ENCODE peak calls at places on chromosome 1, in four cellular contexts. One of them, this sample, is unnamed.

GRCh38 chr1:244322791-244323521 is 128.8 kb downstream of the ADSS2 start:
- DNase-seq in mesendoderm: peak
- DNase-seq in IMR-90: peak
- DNase-seq in H1: no peak
- DNase-seq in this sample: peak

GRCh38 chr1:200090252-200091159 is 63.0 kb downstream of the NR5A2 start:
- DNase-seq in mesendoderm: peak
- DNase-seq in H1: no peak
- DNase-seq in IMR-90: peak
- DNase-seq in this sample: peak

GRCh38 chr1:197327776-197328364 is 59.8 kb downstream of the CRB1 start:
- DNase-seq in IMR-90: peak
- DNase-seq in mesendoderm: no peak
- DNase-seq in H1: no peak
- DNase-seq in this sample: no peak

GRCh38 chr1:213385806-213386324 is 334.8 kb downstream of the RPS6KC1 start:
- DNase-seq in H1: no peak
- DNase-seq in mesendoderm: no peak
- DNase-seq in IMR-90: no peak
- DNase-seq in this sample: no peak

GRCh38 chr1:54465351-54465811 is 59.2 kb upstream of the SSBP3 start:
- DNase-seq in mesendoderm: no peak
- DNase-seq in H1: no peak
- DNase-seq in IMR-90: no peak
- DNase-seq in this sample: no peak

GRCh38 chr1:222910699-222911098 is 95.9 kb downstream of the DISP1 start:
- DNase-seq in H1: no peak
- DNase-seq in mesendoderm: no peak
- DNase-seq in IMR-90: peak
- DNase-seq in this sample: no peak

GRCh38 chr1:20184481-20184900 is 1.4 kb upstream of the UBXN10 start:
- DNase-seq in IMR-90: no peak
- DNase-seq in mesendoderm: peak
- DNase-seq in H1: no peak
- DNase-seq in this sample: no peak

GRCh38 chr1:156898151-156898550 is 4.6 kb downstream of the PEAR1 start:
- DNase-seq in mesendoderm: no peak
- DNase-seq in IMR-90: peak
- DNase-seq in H1: no peak
- DNase-seq in this sample: no peak

GRCh38 chr1:55612988-55613387 is 397.8 kb upstream of the USP24 start:
- DNase-seq in H1: no peak
- DNase-seq in mesendoderm: no peak
- DNase-seq in IMR-90: no peak
- DNase-seq in this sample: no peak

GRCh38 chr1:56715161-56715560 is 70.0 kb downstream of the PRKAA2 start:
- DNase-seq in mesendoderm: no peak
- DNase-seq in H1: no peak
- DNase-seq in IMR-90: peak
- DNase-seq in this sample: no peak

GRCh38 chr1:46556822-46557221 is 5.4 kb upstream of the KNCN start:
- DNase-seq in mesendoderm: no peak
- DNase-seq in IMR-90: peak
- DNase-seq in H1: no peak
- DNase-seq in this sample: no peak

GRCh38 chr1:41655632-41656031 is 171.1 kb upstream of the EDN2 start:
- DNase-seq in H1: no peak
- DNase-seq in IMR-90: no peak
- DNase-seq in mesendoderm: no peak
- DNase-seq in this sample: no peak

GRCh38 chr1:83761084-83761760 is 237.7 kb downstream of the TTLL7 start:
- DNase-seq in mesendoderm: no peak
- DNase-seq in IMR-90: no peak
- DNase-seq in H1: no peak
- DNase-seq in this sample: no peak

GRCh38 chr1:68145418-68146126 is 86.8 kb downstream of the WLS start:
- DNase-seq in mesendoderm: no peak
- DNase-seq in H1: no peak
- DNase-seq in IMR-90: no peak
- DNase-seq in this sample: no peak

GRCh38 chr1:169538998-169539871 is 47.0 kb downstream of the F5 start:
- DNase-seq in mesendoderm: no peak
- DNase-seq in IMR-90: peak
- DNase-seq in H1: no peak
- DNase-seq in this sample: no peak

GRCh38 chr1:114091711-114092110 is 62.0 kb downstream of the SYT6 start:
- DNase-seq in IMR-90: no peak
- DNase-seq in mesendoderm: no peak
- DNase-seq in H1: no peak
- DNase-seq in this sample: no peak

GRCh38 chr1:160083968-160084770 is 2.8 kb downstream of the KCNJ9 start:
- DNase-seq in mesendoderm: peak
- DNase-seq in IMR-90: no peak
- DNase-seq in H1: no peak
- DNase-seq in this sample: peak

GRCh38 chr1:77281491-77282186 is at the start of gene AK5:
- DNase-seq in mesendoderm: peak
- DNase-seq in H1: no peak
- DNase-seq in IMR-90: peak
- DNase-seq in this sample: peak

GRCh38 chr1:65208577-65208976 is 60.6 kb downstream of the AK4 start:
- DNase-seq in mesendoderm: no peak
- DNase-seq in H1: no peak
- DNase-seq in IMR-90: no peak
- DNase-seq in this sample: peak

GRCh38 chr1:178660484-178660883 is 64.6 kb upstream of the RALGPS2 start:
- DNase-seq in IMR-90: no peak
- DNase-seq in mesendoderm: no peak
- DNase-seq in H1: no peak
- DNase-seq in this sample: no peak

GRCh38 chr1:97277891-97278662 is 556.5 kb downstream of the PTBP2 start:
- DNase-seq in H1: no peak
- DNase-seq in IMR-90: peak
- DNase-seq in mesendoderm: no peak
- DNase-seq in this sample: no peak

GRCh38 chr1:228765543-228765942 is 30.3 kb downstream of the RHOU start:
- DNase-seq in IMR-90: no peak
- DNase-seq in H1: no peak
- DNase-seq in mesendoderm: no peak
- DNase-seq in this sample: no peak

DNA sequence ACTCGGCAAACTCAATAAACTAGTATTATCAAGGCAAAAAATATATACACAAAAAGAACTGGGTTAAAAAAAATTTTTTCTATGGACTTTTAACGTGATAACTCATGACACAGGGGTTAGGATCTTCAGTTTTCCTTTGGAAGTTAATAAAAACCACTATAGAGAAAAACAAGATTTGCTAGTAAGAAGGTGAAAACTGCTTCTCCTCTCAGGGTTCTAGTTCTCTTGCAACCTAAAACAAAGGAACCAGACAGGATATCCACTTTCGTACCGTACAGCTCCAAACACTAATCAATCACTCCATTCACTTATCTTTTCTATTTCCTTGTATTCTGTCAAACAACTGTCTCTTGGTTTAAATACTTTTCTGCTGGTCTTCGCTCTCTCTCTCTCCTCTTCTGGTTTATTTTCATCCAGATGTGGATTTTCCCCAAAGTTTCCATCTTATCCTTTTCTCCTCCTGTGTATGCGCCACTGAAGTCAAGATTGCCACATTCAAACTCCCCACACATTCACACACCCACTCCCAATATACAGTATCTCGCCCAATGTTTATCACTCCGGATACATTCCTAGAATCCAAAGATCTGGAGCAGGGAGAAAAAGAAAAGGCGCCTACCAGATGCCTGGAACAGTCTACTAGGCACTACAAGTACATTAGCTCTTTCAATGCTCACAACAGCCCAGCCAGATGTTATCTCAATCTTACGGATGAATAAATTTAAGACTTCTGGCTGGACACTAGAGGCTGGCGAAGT is 803 bp upstream of the PRPF38B start:
- DNase-seq in H1: no peak
- DNase-seq in mesendoderm: no peak
- DNase-seq in IMR-90: peak
- DNase-seq in this sample: no peak
- H2AK5ac ChIP-seq in H1: no peak
- H2AK5ac ChIP-seq in mesendoderm: peak
- H2AK5ac ChIP-seq in IMR-90: peak
- H2AK5ac ChIP-seq in this sample: no peak

GRCh38 chr1:14593279-14593678 is 5.2 kb upstream of the KAZN start:
- DNase-seq in IMR-90: no peak
- DNase-seq in mesendoderm: peak
- DNase-seq in H1: peak
- DNase-seq in this sample: no peak
- H4K5ac ChIP-seq in IMR-90: no peak
- H4K5ac ChIP-seq in mesendoderm: no peak
- H4K5ac ChIP-seq in H1: no peak
- H4K5ac ChIP-seq in this sample: no peak

GRCh38 chr1:24074196-24074595 is 37.7 kb downstream of the MYOM3 start:
- DNase-seq in IMR-90: no peak
- DNase-seq in mesendoderm: no peak
- DNase-seq in H1: no peak
- DNase-seq in this sample: no peak
- H2AK5ac ChIP-seq in IMR-90: no peak
- H2AK5ac ChIP-seq in mesendoderm: no peak
- H2AK5ac ChIP-seq in H1: no peak
- H2AK5ac ChIP-seq in this sample: no peak

GRCh38 chr1:25698252-25698651 is 81.7 kb downstream of the MAN1C1 start:
- DNase-seq in mesendoderm: no peak
- DNase-seq in H1: no peak
- DNase-seq in IMR-90: no peak
- DNase-seq in this sample: no peak
- H4K5ac ChIP-seq in mesendoderm: no peak
- H4K5ac ChIP-seq in H1: no peak
- H4K5ac ChIP-seq in IMR-90: peak
- H4K5ac ChIP-seq in this sample: no peak

GRCh38 chr1:167862432-167863076 is 51.4 kb downstream of the ADCY10 start:
- DNase-seq in IMR-90: peak
- DNase-seq in mesendoderm: no peak
- DNase-seq in H1: no peak
- DNase-seq in this sample: no peak
- H2AK5ac ChIP-seq in IMR-90: peak
- H2AK5ac ChIP-seq in mesendoderm: peak
- H2AK5ac ChIP-seq in H1: no peak
- H2AK5ac ChIP-seq in this sample: no peak

GRCh38 chr1:216576246-216576645 is 147.0 kb downstream of the ESRRG start:
- DNase-seq in H1: no peak
- DNase-seq in mesendoderm: no peak
- DNase-seq in IMR-90: peak
- DNase-seq in this sample: no peak
- H4K5ac ChIP-seq in H1: no peak
- H4K5ac ChIP-seq in mesendoderm: no peak
- H4K5ac ChIP-seq in IMR-90: no peak
- H4K5ac ChIP-seq in this sample: no peak

GRCh38 chr1:94110946-94111740 is 9.8 kb downstream of the ABCA4 start:
- DNase-seq in H1: no peak
- DNase-seq in IMR-90: no peak
- DNase-seq in mesendoderm: no peak
- DNase-seq in this sample: no peak

GRCh38 chr1:94111879-94112278 is 9.1 kb downstream of the ABCA4 start:
- DNase-seq in H1: no peak
- DNase-seq in IMR-90: no peak
- DNase-seq in mesendoderm: no peak
- DNase-seq in this sample: no peak

GRCh38 chr1:94115254-94115899 is 5.6 kb downstream of the ABCA4 start:
- DNase-seq in mesendoderm: no peak
- DNase-seq in IMR-90: no peak
- DNase-seq in H1: no peak
- DNase-seq in this sample: no peak

GRCh38 chr1:94115900-94116436 is 5.0 kb downstream of the ABCA4 start:
- DNase-seq in mesendoderm: no peak
- DNase-seq in IMR-90: peak
- DNase-seq in H1: no peak
- DNase-seq in this sample: no peak

DNA sequence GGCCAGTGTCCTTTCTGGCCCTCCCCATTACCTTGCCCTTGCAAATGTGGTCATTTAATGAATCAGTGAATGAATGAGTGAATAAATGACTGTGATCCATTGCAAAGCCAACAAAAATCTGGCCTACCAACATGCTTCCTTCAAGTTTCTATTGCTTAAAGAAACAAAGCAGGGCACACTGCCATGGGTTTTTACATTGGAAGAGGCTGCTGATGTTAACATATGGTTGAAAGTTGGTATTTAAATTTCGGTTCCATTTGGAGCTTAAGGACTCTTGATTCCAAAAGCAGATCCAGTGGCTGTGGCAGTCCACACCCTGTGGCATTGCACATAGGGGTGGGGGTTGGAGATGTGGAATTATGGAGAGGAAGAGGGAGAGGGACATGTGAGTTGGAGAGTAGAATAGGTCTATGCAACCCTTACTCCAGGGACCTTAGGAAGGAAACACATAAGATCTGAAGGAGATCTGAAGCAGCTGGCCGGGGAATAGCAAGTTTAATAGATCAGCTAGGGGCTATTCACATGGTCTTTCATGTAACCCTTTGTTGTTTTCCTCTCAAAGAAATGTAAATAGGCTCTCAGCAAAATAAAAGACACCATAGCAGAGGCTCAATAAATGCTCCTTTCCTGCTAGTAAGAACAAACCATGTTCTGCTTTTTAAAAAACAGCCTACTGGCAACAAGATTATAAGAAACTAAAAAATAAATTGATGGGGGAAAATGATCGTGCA is 7.2 kb downstream of the ABCA4 start:
- DNase-seq in H1: no peak
- DNase-seq in IMR-90: no peak
- DNase-seq in mesendoderm: no peak
- DNase-seq in this sample: no peak
- H2AK5ac ChIP-seq in H1: no peak
- H2AK5ac ChIP-seq in IMR-90: no peak
- H2AK5ac ChIP-seq in mesendoderm: no peak
- H2AK5ac ChIP-seq in this sample: no peak